ENCODE peak calls at places on chromosomes 5 and 9, in seven cellular contexts. One of them, this sample, is unnamed.

GRCh38 chr5:32432633-32433032 is 11.9 kb downstream of the ZFR start:
- DNase-seq in AG08395: no peak
- DNase-seq in sigmoid colon: no peak
- DNase-seq in LHCN-M2: no peak
- DNase-seq in CD8-positive, alpha-beta T cell: no peak
- DNase-seq in nephron progenitor cell: no peak
- DNase-seq in HCT116: no peak
- DNase-seq in this sample: no peak

GRCh38 chr5:636951-637350 is 24.8 kb downstream of the CEP72 start:
- DNase-seq in AG08395: no peak
- DNase-seq in sigmoid colon: no peak
- DNase-seq in LHCN-M2: no peak
- DNase-seq in CD8-positive, alpha-beta T cell: no peak
- DNase-seq in nephron progenitor cell: no peak
- DNase-seq in HCT116: no peak
- DNase-seq in this sample: no peak

GRCh38 chr5:76710991-76711390 is 4.9 kb upstream of the F2R start:
- DNase-seq in AG08395: peak
- DNase-seq in sigmoid colon: no peak
- DNase-seq in LHCN-M2: no peak
- DNase-seq in CD8-positive, alpha-beta T cell: no peak
- DNase-seq in nephron progenitor cell: no peak
- DNase-seq in HCT116: no peak
- DNase-seq in this sample: no peak

GRCh38 chr9:36158122-36158521 is 11.1 kb upstream of the CCIN start:
- DNase-seq in AG08395: no peak
- DNase-seq in sigmoid colon: no peak
- DNase-seq in LHCN-M2: peak
- DNase-seq in CD8-positive, alpha-beta T cell: no peak
- DNase-seq in nephron progenitor cell: no peak
- DNase-seq in HCT116: no peak
- DNase-seq in this sample: no peak

GRCh38 chr9:107895524-107896001 is 406.0 kb upstream of the KLF4 start:
- DNase-seq in AG08395: no peak
- DNase-seq in sigmoid colon: no peak
- DNase-seq in LHCN-M2: no peak
- DNase-seq in CD8-positive, alpha-beta T cell: no peak
- DNase-seq in nephron progenitor cell: no peak
- DNase-seq in HCT116: no peak
- DNase-seq in this sample: no peak

GRCh38 chr9:32644698-32645097 is 9.2 kb upstream of the TAF1L start:
- DNase-seq in AG08395: peak
- DNase-seq in sigmoid colon: no peak
- DNase-seq in LHCN-M2: peak
- DNase-seq in CD8-positive, alpha-beta T cell: no peak
- DNase-seq in nephron progenitor cell: no peak
- DNase-seq in HCT116: no peak
- DNase-seq in this sample: no peak

GRCh38 chr9:72005451-72005850 is 55.0 kb downstream of the C9orf57 start:
- DNase-seq in AG08395: no peak
- DNase-seq in sigmoid colon: no peak
- DNase-seq in LHCN-M2: no peak
- DNase-seq in CD8-positive, alpha-beta T cell: no peak
- DNase-seq in nephron progenitor cell: no peak
- DNase-seq in HCT116: no peak
- DNase-seq in this sample: no peak

GRCh38 chr9:81825831-81826540 is 102.2 kb upstream of the SPATA31D4 start:
- DNase-seq in AG08395: no peak
- DNase-seq in sigmoid colon: no peak
- DNase-seq in LHCN-M2: peak
- DNase-seq in CD8-positive, alpha-beta T cell: no peak
- DNase-seq in nephron progenitor cell: no peak
- DNase-seq in HCT116: no peak
- DNase-seq in this sample: no peak

GRCh38 chr5:144774247-144774646 is 603.6 kb downstream of the KCTD16 start:
- DNase-seq in AG08395: no peak
- DNase-seq in sigmoid colon: no peak
- DNase-seq in LHCN-M2: no peak
- DNase-seq in CD8-positive, alpha-beta T cell: no peak
- DNase-seq in nephron progenitor cell: no peak
- DNase-seq in HCT116: no peak
- DNase-seq in this sample: no peak

GRCh38 chr5:45521067-45521466 is 175.1 kb downstream of the HCN1 start:
- DNase-seq in AG08395: no peak
- DNase-seq in sigmoid colon: no peak
- DNase-seq in LHCN-M2: no peak
- DNase-seq in CD8-positive, alpha-beta T cell: no peak
- DNase-seq in nephron progenitor cell: peak
- DNase-seq in HCT116: peak
- DNase-seq in this sample: no peak

GRCh38 chr5:93892481-93892880 is 151.1 kb upstream of the POU5F2 start:
- DNase-seq in AG08395: no peak
- DNase-seq in sigmoid colon: no peak
- DNase-seq in LHCN-M2: no peak
- DNase-seq in CD8-positive, alpha-beta T cell: no peak
- DNase-seq in nephron progenitor cell: no peak
- DNase-seq in HCT116: no peak
- DNase-seq in this sample: no peak

GRCh38 chr9:78909566-78909965 is 612.6 kb downstream of the PSAT1 start:
- DNase-seq in AG08395: no peak
- DNase-seq in sigmoid colon: no peak
- DNase-seq in LHCN-M2: no peak
- DNase-seq in CD8-positive, alpha-beta T cell: no peak
- DNase-seq in nephron progenitor cell: no peak
- DNase-seq in HCT116: no peak
- DNase-seq in this sample: no peak

GRCh38 chr5:21574429-21574828 is 1278.7 kb downstream of the CDH12 start:
- DNase-seq in AG08395: no peak
- DNase-seq in sigmoid colon: no peak
- DNase-seq in LHCN-M2: no peak
- DNase-seq in CD8-positive, alpha-beta T cell: no peak
- DNase-seq in nephron progenitor cell: no peak
- DNase-seq in HCT116: no peak
- DNase-seq in this sample: no peak

GRCh38 chr5:102815084-102815483 is 60.0 kb downstream of the PAM start:
- DNase-seq in AG08395: no peak
- DNase-seq in sigmoid colon: no peak
- DNase-seq in LHCN-M2: no peak
- DNase-seq in CD8-positive, alpha-beta T cell: no peak
- DNase-seq in nephron progenitor cell: no peak
- DNase-seq in HCT116: no peak
- DNase-seq in this sample: no peak

GRCh38 chr9:84759300-84759750 is 89.8 kb downstream of the NTRK2 start:
- DNase-seq in AG08395: no peak
- DNase-seq in sigmoid colon: no peak
- DNase-seq in LHCN-M2: no peak
- DNase-seq in CD8-positive, alpha-beta T cell: no peak
- DNase-seq in nephron progenitor cell: no peak
- DNase-seq in HCT116: no peak
- DNase-seq in this sample: no peak

GRCh38 chr9:132560604-132561304 is 21.7 kb upstream of the BARHL1 start:
- DNase-seq in AG08395: no peak
- DNase-seq in sigmoid colon: no peak
- DNase-seq in LHCN-M2: no peak
- DNase-seq in CD8-positive, alpha-beta T cell: no peak
- DNase-seq in nephron progenitor cell: peak
- DNase-seq in HCT116: no peak
- DNase-seq in this sample: no peak

GRCh38 chr5:112436139-112436538 is 17.1 kb upstream of the EPB41L4A start:
- DNase-seq in AG08395: no peak
- DNase-seq in sigmoid colon: no peak
- DNase-seq in LHCN-M2: no peak
- DNase-seq in CD8-positive, alpha-beta T cell: no peak
- DNase-seq in nephron progenitor cell: no peak
- DNase-seq in HCT116: no peak
- DNase-seq in this sample: no peak

GRCh38 chr5:36242534-36243144 is 914 bp upstream of the NADK2 start:
- DNase-seq in AG08395: no peak
- DNase-seq in sigmoid colon: no peak
- DNase-seq in LHCN-M2: no peak
- DNase-seq in CD8-positive, alpha-beta T cell: no peak
- DNase-seq in nephron progenitor cell: no peak
- DNase-seq in HCT116: no peak
- DNase-seq in this sample: no peak

GRCh38 chr9:137226338-137227056 is 805 bp upstream of the RNF224 start:
- DNase-seq in AG08395: peak
- DNase-seq in sigmoid colon: no peak
- DNase-seq in LHCN-M2: peak
- DNase-seq in CD8-positive, alpha-beta T cell: no peak
- DNase-seq in nephron progenitor cell: no peak
- DNase-seq in HCT116: no peak
- DNase-seq in this sample: no peak

GRCh38 chr5:131375351-131375750 is 111.5 kb downstream of the CDC42SE2 start:
- DNase-seq in AG08395: no peak
- DNase-seq in sigmoid colon: no peak
- DNase-seq in LHCN-M2: no peak
- DNase-seq in CD8-positive, alpha-beta T cell: no peak
- DNase-seq in nephron progenitor cell: no peak
- DNase-seq in HCT116: no peak
- DNase-seq in this sample: no peak

GRCh38 chr9:137592767-137593166 is 2.5 kb upstream of the ZMYND19 start:
- DNase-seq in AG08395: no peak
- DNase-seq in sigmoid colon: no peak
- DNase-seq in LHCN-M2: no peak
- DNase-seq in CD8-positive, alpha-beta T cell: no peak
- DNase-seq in nephron progenitor cell: no peak
- DNase-seq in HCT116: no peak
- DNase-seq in this sample: no peak

This sample was measured in activated T-helper 1 cell treated with Interleukin-2 at 50 U/mL for 16 hours.